ENCODE peak calls at places on chromosome 21, in ten cellular contexts. One of them, this sample, is unnamed.

GRCh38 chr21:42061195-42061865 is 9.8 kb upstream of the UMODL1 start:
- DNase-seq in activated effector memory CD4-positive, alpha-beta T cell treated with Interleukin-2 at 50 U/mL for 16 hours: no peak
- DNase-seq in GM18507: peak; percentile 69
- DNase-seq in stimulated activated CD4-positive, alpha-beta T cell treated with anti-CD3 and anti-CD28 coated beads, TNF-alpha, amount 100 ng/mL, for 1 hour: no peak
- DNase-seq in NCI-H2081: no peak
- DNase-seq in non-pigmented ciliary epithelial cell: no peak
- DNase-seq in amniotic stem cell: no peak
- DNase-seq in glutamatergic neuron: no peak
- DNase-seq in T-cell: no peak
- DNase-seq in endothelial cell: no peak
- DNase-seq in this sample: no peak

GRCh38 chr21:33752260-33752659 is 110.0 kb downstream of the ITSN1 start:
- DNase-seq in endothelial cell: no peak
- DNase-seq in GM18507: no peak
- DNase-seq in glutamatergic neuron: no peak
- DNase-seq in non-pigmented ciliary epithelial cell: no peak
- DNase-seq in NCI-H2081: no peak
- DNase-seq in T-cell: no peak
- DNase-seq in amniotic stem cell: no peak
- DNase-seq in stimulated activated CD4-positive, alpha-beta T cell treated with anti-CD3 and anti-CD28 coated beads, TNF-alpha, amount 100 ng/mL, for 1 hour: no peak
- DNase-seq in activated effector memory CD4-positive, alpha-beta T cell treated with Interleukin-2 at 50 U/mL for 16 hours: no peak
- DNase-seq in this sample: no peak

GRCh38 chr21:44865561-44866280 is 7.8 kb downstream of the PTTG1IP start:
- DNase-seq in amniotic stem cell: no peak
- DNase-seq in endothelial cell: no peak
- DNase-seq in non-pigmented ciliary epithelial cell: no peak
- DNase-seq in T-cell: no peak
- DNase-seq in NCI-H2081: no peak
- DNase-seq in activated effector memory CD4-positive, alpha-beta T cell treated with Interleukin-2 at 50 U/mL for 16 hours: no peak
- DNase-seq in GM18507: no peak
- DNase-seq in glutamatergic neuron: peak; percentile 9
- DNase-seq in stimulated activated CD4-positive, alpha-beta T cell treated with anti-CD3 and anti-CD28 coated beads, TNF-alpha, amount 100 ng/mL, for 1 hour: no peak
- DNase-seq in this sample: no peak

GRCh38 chr21:27149034-27149433 is 182.1 kb upstream of the ADAMTS5 start:
- DNase-seq in NCI-H2081: no peak
- DNase-seq in T-cell: no peak
- DNase-seq in endothelial cell: no peak
- DNase-seq in amniotic stem cell: peak; percentile 32
- DNase-seq in activated effector memory CD4-positive, alpha-beta T cell treated with Interleukin-2 at 50 U/mL for 16 hours: no peak
- DNase-seq in non-pigmented ciliary epithelial cell: no peak
- DNase-seq in glutamatergic neuron: no peak
- DNase-seq in GM18507: no peak
- DNase-seq in stimulated activated CD4-positive, alpha-beta T cell treated with anti-CD3 and anti-CD28 coated beads, TNF-alpha, amount 100 ng/mL, for 1 hour: no peak
- DNase-seq in this sample: no peak

GRCh38 chr21:41837756-41838297 is 41.3 kb downstream of the PRDM15 start:
- DNase-seq in activated effector memory CD4-positive, alpha-beta T cell treated with Interleukin-2 at 50 U/mL for 16 hours: no peak
- DNase-seq in non-pigmented ciliary epithelial cell: no peak
- DNase-seq in endothelial cell: no peak
- DNase-seq in T-cell: no peak
- DNase-seq in GM18507: no peak
- DNase-seq in stimulated activated CD4-positive, alpha-beta T cell treated with anti-CD3 and anti-CD28 coated beads, TNF-alpha, amount 100 ng/mL, for 1 hour: no peak
- DNase-seq in glutamatergic neuron: no peak
- DNase-seq in NCI-H2081: no peak
- DNase-seq in amniotic stem cell: no peak
- DNase-seq in this sample: no peak

GRCh38 chr21:34042735-34043134 is 30.6 kb upstream of the MRPS6 start:
- DNase-seq in activated effector memory CD4-positive, alpha-beta T cell treated with Interleukin-2 at 50 U/mL for 16 hours: no peak
- DNase-seq in non-pigmented ciliary epithelial cell: no peak
- DNase-seq in NCI-H2081: no peak
- DNase-seq in glutamatergic neuron: no peak
- DNase-seq in endothelial cell: no peak
- DNase-seq in stimulated activated CD4-positive, alpha-beta T cell treated with anti-CD3 and anti-CD28 coated beads, TNF-alpha, amount 100 ng/mL, for 1 hour: no peak
- DNase-seq in T-cell: no peak
- DNase-seq in amniotic stem cell: no peak
- DNase-seq in GM18507: no peak
- DNase-seq in this sample: no peak

GRCh38 chr21:33360281-33360680 is 35.5 kb downstream of the IFNAR1 start:
- DNase-seq in activated effector memory CD4-positive, alpha-beta T cell treated with Interleukin-2 at 50 U/mL for 16 hours: no peak
- DNase-seq in glutamatergic neuron: no peak
- DNase-seq in stimulated activated CD4-positive, alpha-beta T cell treated with anti-CD3 and anti-CD28 coated beads, TNF-alpha, amount 100 ng/mL, for 1 hour: no peak
- DNase-seq in T-cell: no peak
- DNase-seq in endothelial cell: no peak
- DNase-seq in NCI-H2081: no peak
- DNase-seq in GM18507: no peak
- DNase-seq in amniotic stem cell: no peak
- DNase-seq in non-pigmented ciliary epithelial cell: no peak
- DNase-seq in this sample: no peak

GRCh38 chr21:26784974-26785373 is 60.2 kb downstream of the ADAMTS1 start:
- DNase-seq in T-cell: no peak
- DNase-seq in GM18507: no peak
- DNase-seq in NCI-H2081: no peak
- DNase-seq in amniotic stem cell: no peak
- DNase-seq in activated effector memory CD4-positive, alpha-beta T cell treated with Interleukin-2 at 50 U/mL for 16 hours: no peak
- DNase-seq in glutamatergic neuron: no peak
- DNase-seq in stimulated activated CD4-positive, alpha-beta T cell treated with anti-CD3 and anti-CD28 coated beads, TNF-alpha, amount 100 ng/mL, for 1 hour: no peak
- DNase-seq in endothelial cell: no peak
- DNase-seq in non-pigmented ciliary epithelial cell: no peak
- DNase-seq in this sample: no peak